ENCODE peak calls at places on chromosomes 7 and 10, in four cellular contexts. L, N, E and B are unnamed samples.

GRCh38 chr10:51698473-51699063 is 827 bp downstream of the CSTF2T start:
- DNase-seq in L (no peak), N (no peak), E (peak), B (no peak)

GRCh38 chr10:129897851-129898463 is 66.1 kb downstream of the EBF3 start:
- DNase-seq in L (no peak), N (no peak), E (no peak), B (no peak)

GRCh38 chr10:101644002-101644401 is 51.0 kb downstream of the FBXW4 start:
- DNase-seq in L (peak), N (no peak), E (peak), B (no peak)

GRCh38 chr10:116829711-116830110 is 19.6 kb upstream of the ENO4 start:
- DNase-seq in L (no peak), N (no peak), E (no peak), B (no peak)

GRCh38 chr10:82267014-82267413 is 392.0 kb downstream of the NRG3 start:
- DNase-seq in L (no peak), N (no peak), E (no peak), B (no peak)

GRCh38 chr10:86583983-86584382 is 62.4 kb upstream of the WAPL start:
- DNase-seq in L (peak), N (peak), E (peak), B (no peak)

GRCh38 chr10:124710266-124710881 is 33.8 kb downstream of the FAM53B start:
- DNase-seq in L (no peak), N (no peak), E (no peak), B (no peak)

GRCh38 chr10:49631975-49632374 is 18.1 kb downstream of the CHAT start:
- DNase-seq in L (no peak), N (no peak), E (no peak), B (no peak)

GRCh38 chr7:47780555-47780954 is 167.7 kb downstream of the PKD1L1 start:
- DNase-seq in L (no peak), N (no peak), E (no peak), B (no peak)

GRCh38 chr10:76352300-76352699 is 920.9 kb downstream of the LRMDA start:
- DNase-seq in L (no peak), N (peak), E (no peak), B (no peak)

GRCh38 chr10:22341190-22341935 is 3.9 kb upstream of the SPAG6 start:
- DNase-seq in L (no peak), N (no peak), E (peak), B (no peak)

GRCh38 chr10:43395571-43396060 is 13.4 kb downstream of the HNRNPF start:
- DNase-seq in L (no peak), N (no peak), E (no peak), B (no peak)

GRCh38 chr10:107686095-107686494 is 521.6 kb upstream of the SORCS1 start:
- DNase-seq in L (no peak), N (no peak), E (no peak), B (peak)

GRCh38 chr7:148909560-148909959 is 25.5 kb upstream of the EZH2 start:
- DNase-seq in L (no peak), N (no peak), E (no peak), B (no peak)

GRCh38 chr10:14016011-14016536 is 314.6 kb downstream of the FRMD4A start:
- DNase-seq in L (no peak), N (no peak), E (no peak), B (no peak)

GRCh38 chr7:50069613-50070012 is 23.4 kb downstream of the ZPBP start:
- DNase-seq in L (no peak), N (peak), E (peak), B (no peak)

GRCh38 chr7:124761164-124761715 is 4.4 kb downstream of the GPR37 start:
- DNase-seq in L (no peak), N (no peak), E (no peak), B (no peak)

GRCh38 chr10:131869344-131869743 is 31.5 kb upstream of the PPP2R2D start:
- DNase-seq in L (no peak), N (no peak), E (no peak), B (no peak)

GRCh38 chr7:30202671-30203070 is 67.9 kb downstream of the MTURN start:
- DNase-seq in L (no peak), N (no peak), E (no peak), B (no peak)

GRCh38 chr7:5831196-5831595 is 49.4 kb upstream of the OCM start:
- DNase-seq in L (no peak), N (no peak), E (peak), B (no peak)

GRCh38 chr10:101841826-101842225 is 1.8 kb downstream of the KCNIP2 start:
- DNase-seq in L (no peak), N (no peak), E (no peak), B (no peak)

GRCh38 chr10:112362833-112363232 is 11.1 kb upstream of the ACSL5 start:
- DNase-seq in L (no peak), N (no peak), E (no peak), B (no peak)

GRCh38 chr7:65892832-65893231 is 20.0 kb downstream of the VKORC1L1 start:
- DNase-seq in L (no peak), N (no peak), E (no peak), B (no peak)

GRCh38 chr7:132882714-132883428 is 199.0 kb downstream of the CHCHD3 start:
- DNase-seq in L (no peak), N (no peak), E (peak), B (no peak)

GRCh38 chr7:29292886-29293658 is 98.5 kb downstream of the CHN2 start:
- DNase-seq in L (peak), N (no peak), E (no peak), B (no peak)

GRCh38 chr7:108129018-108129965 is 869 bp downstream of the LAMB4 start:
- DNase-seq in L (no peak), N (no peak), E (no peak), B (no peak)

GRCh38 chr10:87734987-87735827 is 75.5 kb downstream of the PAPSS2 start:
- DNase-seq in L (peak), N (peak), E (peak), B (no peak)

GRCh38 chr10:32501906-32502305 is 56.0 kb downstream of the CCDC7 start:
- DNase-seq in L (no peak), N (no peak), E (peak), B (no peak)

GRCh38 chr7:38393874-38394273 is 120.4 kb upstream of the TARP start:
- DNase-seq in L (no peak), N (no peak), E (no peak), B (no peak)

GRCh38 chr7:157432541-157432956 is 95.7 kb downstream of the DNAJB6 start:
- DNase-seq in L (peak), N (peak), E (peak), B (no peak)

GRCh38 chr10:110376021-110376773 is 71.5 kb upstream of the SMNDC1 start:
- DNase-seq in L (no peak), N (no peak), E (no peak), B (no peak)

GRCh38 chr10:90458571-90458970 is 399.3 kb downstream of the HTR7 start:
- DNase-seq in L (no peak), N (no peak), E (peak), B (no peak)

GRCh38 chr7:123169065-123169464 is 30.7 kb downstream of the SLC13A1 start:
- DNase-seq in L (no peak), N (no peak), E (no peak), B (no peak)

GRCh38 chr10:789831-790701 is 100.6 kb upstream of the DIP2C start:
- DNase-seq in L (peak), N (no peak), E (no peak), B (no peak)

GRCh38 chr7:102472126-102473041 is 6.3 kb downstream of the POLR2J start:
- DNase-seq in L (peak), N (no peak), E (no peak), B (no peak)

GRCh38 chr10:16470747-16471146 is 33.9 kb downstream of the PTER start:
- DNase-seq in L (no peak), N (no peak), E (no peak), B (no peak)

GRCh38 chr7:156703773-156704482 is 63.4 kb downstream of the RNF32 start:
- DNase-seq in L (no peak), N (no peak), E (no peak), B (no peak)

GRCh38 chr7:50822110-50822509 is 39.4 kb upstream of the GRB10 start:
- DNase-seq in L (no peak), N (peak), E (no peak), B (no peak)

GRCh38 chr10:23522345-23522744 is 83.5 kb downstream of the OTUD1 start:
- DNase-seq in L (no peak), N (peak), E (no peak), B (no peak)

GRCh38 chr7:46603780-46604725 is 683.0 kb upstream of the IGFBP3 start:
- DNase-seq in L (no peak), N (no peak), E (no peak), B (no peak)
- H3K27ac ChIP-seq in L (no peak), N (no peak), E (no peak), B (no peak)

GRCh38 chr7:120996333-120996982 is 7.9 kb downstream of the CPED1 start:
- DNase-seq in L (no peak), N (peak), E (no peak), B (no peak)
- H3K27ac ChIP-seq in L (no peak), N (peak), E (no peak), B (no peak)

DNA sequence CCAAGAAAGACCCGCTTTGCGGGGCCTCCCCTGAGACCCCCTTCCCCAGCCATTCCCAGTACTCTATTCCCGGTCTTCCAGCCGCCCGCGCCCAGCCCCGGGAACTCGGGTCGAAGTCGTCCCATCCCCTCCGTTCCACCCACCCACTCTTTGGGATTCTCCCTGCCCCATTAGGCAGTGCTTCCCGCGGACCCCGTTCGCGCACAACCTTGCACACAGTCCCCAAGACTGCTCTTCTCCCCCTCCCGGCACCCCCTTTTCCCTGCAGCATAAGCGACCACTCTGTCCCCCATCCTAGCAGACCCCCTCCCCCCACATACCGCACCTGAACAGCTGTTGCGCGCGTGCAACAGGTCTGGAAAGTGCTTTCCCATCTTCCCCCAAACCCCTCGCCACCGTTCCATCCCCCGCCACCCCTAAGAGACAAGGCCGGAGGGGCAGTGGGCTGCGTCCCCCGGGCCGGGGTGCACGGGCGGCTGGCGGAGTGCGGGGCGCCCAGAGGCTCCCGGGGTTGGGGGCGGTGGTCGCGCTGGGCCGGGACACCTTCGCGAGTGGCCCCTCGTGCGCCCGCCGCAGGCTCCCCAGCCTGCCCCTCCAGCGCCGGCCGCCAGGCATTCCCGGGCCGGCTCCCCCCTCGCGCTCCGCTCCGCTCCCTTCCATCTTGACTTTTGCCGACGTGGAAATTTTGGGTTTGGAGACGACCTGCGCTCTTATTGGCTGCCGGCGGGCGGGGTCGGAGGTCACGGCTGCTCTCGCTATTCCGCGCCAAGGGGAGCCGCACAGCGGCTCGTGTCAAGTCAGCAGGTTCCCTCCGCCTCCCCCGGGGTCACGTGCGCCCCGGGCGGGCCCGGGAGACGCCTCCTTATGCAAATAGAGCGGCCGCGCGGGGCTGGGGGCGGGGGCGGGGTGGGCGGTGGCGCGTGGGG is 201.2 kb upstream of the NFE2L3 start:
- DNase-seq in L (peak), N (peak), E (peak), B (peak)
- H3K27ac ChIP-seq in L (peak), N (no peak), E (peak), B (no peak)

GRCh38 chr7:143938522-143939243 is 3.6 kb downstream of the OR2F2 start:
- DNase-seq in L (no peak), N (no peak), E (peak), B (no peak)
- H3K27ac ChIP-seq in L (no peak), N (no peak), E (no peak), B (no peak)

GRCh38 chr10:114393886-114394285 is 10.4 kb downstream of the AFAP1L2 start:
- DNase-seq in L (no peak), N (no peak), E (no peak), B (no peak)
- H3K27ac ChIP-seq in L (no peak), N (no peak), E (no peak), B (no peak)

DNA sequence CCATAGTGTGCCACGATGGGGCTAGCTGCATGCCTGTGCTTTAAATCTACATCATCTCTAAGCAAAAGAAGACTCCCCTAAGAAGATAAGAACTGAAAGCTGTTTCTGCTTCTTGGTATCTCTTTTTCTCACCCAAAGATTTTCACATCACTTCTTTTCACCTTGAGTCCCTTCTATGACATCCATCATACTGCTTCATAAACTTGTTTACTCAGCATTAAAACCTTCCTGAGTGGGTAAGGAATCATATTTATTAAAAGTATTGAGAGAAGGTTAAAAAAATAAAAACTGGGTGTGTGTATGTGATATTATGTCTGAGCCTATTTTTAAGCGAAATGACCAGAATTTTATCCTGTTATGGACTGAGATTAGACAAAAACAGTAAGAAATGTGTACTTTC is 150.3 kb downstream of the HPSE2 start:
- DNase-seq in L (no peak), N (no peak), E (no peak), B (no peak)
- H3K27ac ChIP-seq in L (no peak), N (no peak), E (no peak), B (no peak)

GRCh38 chr7:36366649-36367560 is 22.8 kb upstream of the ANLN start:
- DNase-seq in L (peak), N (peak), E (peak), B (peak)

GRCh38 chr7:36372156-36372555 is 17.5 kb upstream of the ANLN start:
- DNase-seq in L (no peak), N (peak), E (no peak), B (no peak)

GRCh38 chr7:36367561-36367889 is 22.1 kb upstream of the ANLN start:
- DNase-seq in L (no peak), N (peak), E (no peak), B (no peak)

GRCh38 chr7:36368496-36368895 is 21.2 kb upstream of the ANLN start:
- DNase-seq in L (no peak), N (no peak), E (no peak), B (no peak)

DNA sequence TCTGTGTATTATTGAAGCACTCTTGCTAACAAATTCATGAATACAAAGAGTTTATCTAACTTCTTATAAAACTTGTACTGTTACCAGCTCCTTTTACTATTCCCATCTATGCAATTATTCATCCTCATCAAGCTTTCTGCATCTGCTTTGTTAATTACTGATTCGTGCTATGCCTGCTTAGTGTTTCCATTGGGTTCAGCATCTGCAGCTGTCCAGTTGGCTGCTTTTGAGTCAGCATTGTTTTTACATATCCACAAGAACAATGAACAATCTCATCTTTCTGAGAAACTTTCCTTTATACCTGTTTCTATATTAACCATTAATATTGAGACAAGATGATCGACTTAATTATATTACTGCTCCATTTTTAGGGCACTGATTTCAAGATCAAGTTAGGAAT is 19.6 kb upstream of the ANLN start:
- DNase-seq in L (no peak), N (no peak), E (no peak), B (no peak)
- H3K27ac ChIP-seq in L (no peak), N (no peak), E (no peak), B (peak)

DNA sequence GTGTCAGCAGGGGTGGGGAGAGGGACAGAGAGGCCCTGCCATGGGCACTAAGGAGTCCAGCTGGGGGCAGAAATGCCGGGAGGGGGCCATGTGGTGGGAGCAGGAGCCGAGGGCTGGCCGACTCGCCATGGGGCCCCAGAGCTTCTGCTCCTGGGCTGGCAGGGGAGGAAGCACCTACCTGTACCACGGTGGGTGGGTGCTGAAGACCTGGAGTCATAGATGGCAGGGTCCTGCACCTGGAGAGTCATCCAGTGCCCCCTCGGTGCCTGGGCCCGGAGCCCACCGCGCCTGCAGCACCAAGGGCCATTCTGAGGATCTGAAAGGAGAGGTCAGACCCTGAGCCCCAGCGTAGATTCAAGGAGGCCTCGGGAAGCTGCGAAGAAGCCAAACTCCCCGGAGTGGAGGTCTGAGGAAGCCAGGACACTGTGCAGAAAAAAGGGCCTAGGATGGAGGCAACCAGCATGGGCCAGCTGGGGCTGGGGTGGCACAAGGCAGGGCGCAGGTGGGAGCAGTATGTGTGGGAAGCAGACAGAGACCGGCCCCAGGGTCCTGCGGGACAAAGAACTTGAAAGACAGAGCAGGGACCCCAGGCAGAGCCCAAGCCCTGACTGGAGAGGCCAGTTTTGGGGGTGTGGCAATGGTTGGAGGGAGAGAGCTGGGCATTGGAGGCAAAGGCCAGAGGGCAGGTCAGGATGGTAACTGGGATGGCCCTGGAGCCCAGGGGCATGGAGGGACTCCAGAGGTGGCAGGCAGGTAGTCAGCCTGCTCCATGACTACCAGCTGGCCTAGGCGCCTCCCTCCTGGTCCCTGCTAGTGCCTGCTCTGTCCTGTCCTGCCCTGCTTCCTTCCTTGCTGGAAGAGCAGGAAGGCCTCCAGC is 26.7 kb upstream of the SMARCD3 start:
- DNase-seq in L (no peak), N (no peak), E (no peak), B (no peak)
- H3K27ac ChIP-seq in L (no peak), N (no peak), E (no peak), B (no peak)

GRCh38 chr7:77917500-77918262 is 119.1 kb downstream of the PHTF2 start:
- DNase-seq in L (no peak), N (peak), E (no peak), B (no peak)

GRCh38 chr7:77908664-77909063 is 110.1 kb downstream of the PHTF2 start:
- DNase-seq in L (no peak), N (no peak), E (no peak), B (no peak)

GRCh38 chr7:77910124-77910523 is 111.6 kb downstream of the PHTF2 start:
- DNase-seq in L (no peak), N (no peak), E (no peak), B (no peak)

GRCh38 chr7:77912293-77912692 is 113.7 kb downstream of the PHTF2 start:
- DNase-seq in L (no peak), N (no peak), E (peak), B (no peak)

GRCh38 chr7:77913977-77914607 is 115.5 kb downstream of the PHTF2 start:
- DNase-seq in L (no peak), N (no peak), E (no peak), B (no peak)
- H3K27ac ChIP-seq in L (no peak), N (no peak), E (no peak), B (peak)